ENCODE peak calls at places on chromosomes 5 and 9, in five cellular contexts. One of them, this sample, is unnamed.

GRCh38 chr5:151192626-151193025 is 31.3 kb downstream of the CCDC69 start:
- DNase-seq in IMR-90: no peak
- DNase-seq in neuronal stem cell: no peak
- DNase-seq in mesendoderm: no peak
- DNase-seq in H1: no peak
- DNase-seq in this sample: no peak

GRCh38 chr5:73039082-73039481 is 81.3 kb upstream of the TMEM171 start:
- DNase-seq in IMR-90: peak
- DNase-seq in mesendoderm: peak
- DNase-seq in H1: no peak
- DNase-seq in neuronal stem cell: no peak
- DNase-seq in this sample: peak

GRCh38 chr5:73603998-73604397 is 22.0 kb upstream of the ARHGEF28 start:
- DNase-seq in mesendoderm: no peak
- DNase-seq in IMR-90: no peak
- DNase-seq in H1: no peak
- DNase-seq in neuronal stem cell: no peak
- DNase-seq in this sample: no peak

GRCh38 chr9:134338394-134339182 is 12.3 kb downstream of the RXRA start:
- DNase-seq in neuronal stem cell: no peak
- DNase-seq in H1: no peak
- DNase-seq in mesendoderm: no peak
- DNase-seq in IMR-90: no peak
- DNase-seq in this sample: no peak

GRCh38 chr5:113378081-113378480 is 56.7 kb downstream of the TSSK1B start:
- DNase-seq in mesendoderm: no peak
- DNase-seq in IMR-90: no peak
- DNase-seq in neuronal stem cell: no peak
- DNase-seq in H1: no peak
- DNase-seq in this sample: no peak

GRCh38 chr5:111742595-111742994 is 14.4 kb downstream of the NREP start:
- DNase-seq in H1: no peak
- DNase-seq in mesendoderm: no peak
- DNase-seq in neuronal stem cell: no peak
- DNase-seq in IMR-90: peak
- DNase-seq in this sample: no peak

GRCh38 chr9:20271107-20271506 is 351.2 kb downstream of the MLLT3 start:
- DNase-seq in mesendoderm: no peak
- DNase-seq in IMR-90: no peak
- DNase-seq in H1: no peak
- DNase-seq in neuronal stem cell: no peak
- DNase-seq in this sample: no peak

GRCh38 chr5:77882670-77883257 is 106.6 kb upstream of the TBCA start:
- DNase-seq in neuronal stem cell: no peak
- DNase-seq in mesendoderm: no peak
- DNase-seq in H1: no peak
- DNase-seq in IMR-90: peak
- DNase-seq in this sample: no peak

GRCh38 chr9:22452415-22453010 is 5.9 kb downstream of the DMRTA1 start:
- DNase-seq in H1: no peak
- DNase-seq in neuronal stem cell: no peak
- DNase-seq in mesendoderm: peak
- DNase-seq in IMR-90: peak
- DNase-seq in this sample: no peak

GRCh38 chr9:81789751-81790150 is 100.4 kb upstream of the TLE1 start:
- DNase-seq in mesendoderm: peak
- DNase-seq in H1: no peak
- DNase-seq in neuronal stem cell: no peak
- DNase-seq in IMR-90: peak
- DNase-seq in this sample: no peak

GRCh38 chr9:81787747-81788632 is 98.6 kb upstream of the TLE1 start:
- DNase-seq in IMR-90: peak
- DNase-seq in H1: no peak
- DNase-seq in neuronal stem cell: no peak
- DNase-seq in mesendoderm: peak
- DNase-seq in this sample: no peak

DNA sequence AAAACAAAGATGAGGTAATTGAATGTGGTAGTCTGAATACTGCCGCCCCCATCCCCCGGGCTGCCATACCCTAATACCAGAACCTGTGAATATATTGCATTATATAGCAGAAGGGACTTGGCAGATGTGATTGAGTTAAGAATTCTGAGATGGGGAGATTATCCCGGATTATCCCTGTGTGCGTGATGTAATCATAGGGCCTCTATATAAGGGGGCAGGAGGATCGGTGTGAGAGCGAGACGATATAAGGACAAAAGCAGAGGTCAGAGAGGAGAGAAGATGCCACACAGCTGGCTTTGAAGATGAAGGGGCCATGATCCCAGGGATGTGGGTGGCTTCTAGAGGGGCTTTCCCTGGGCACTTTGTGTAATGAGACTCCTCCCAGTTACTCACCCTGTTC is 101.7 kb upstream of the TLE1 start:
- DNase-seq in neuronal stem cell: no peak
- DNase-seq in mesendoderm: peak
- DNase-seq in IMR-90: no peak
- DNase-seq in H1: no peak
- DNase-seq in this sample: no peak
- H3K27ac ChIP-seq in neuronal stem cell: no peak
- H3K27ac ChIP-seq in mesendoderm: no peak
- H3K27ac ChIP-seq in IMR-90: no peak
- H3K27ac ChIP-seq in H1: no peak
- H3K27ac ChIP-seq in this sample: no peak

DNA sequence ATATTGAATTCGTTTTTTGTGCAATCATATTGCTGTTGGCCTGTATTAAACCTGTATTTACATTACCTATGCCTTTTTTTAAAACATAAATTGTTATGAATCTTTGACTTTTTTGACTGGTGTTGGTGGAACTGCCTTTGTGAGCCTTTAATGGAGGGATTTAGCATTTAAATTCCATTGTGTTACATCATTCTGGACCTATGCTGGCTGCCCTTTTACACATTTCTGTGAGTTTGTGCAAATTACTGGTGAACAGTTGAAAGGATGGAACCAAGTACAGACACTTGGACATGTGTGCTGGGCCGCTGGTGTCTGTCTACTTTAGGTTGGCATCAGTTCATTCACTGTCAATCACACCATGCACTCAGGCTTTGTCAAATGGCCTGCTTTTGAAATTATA is 3.4 kb downstream of the SNX18 start:
- DNase-seq in mesendoderm: no peak
- DNase-seq in IMR-90: no peak
- DNase-seq in H1: no peak
- DNase-seq in neuronal stem cell: no peak
- DNase-seq in this sample: no peak
- H3K9ac ChIP-seq in mesendoderm: peak
- H3K9ac ChIP-seq in IMR-90: peak
- H3K9ac ChIP-seq in H1: no peak
- H3K9ac ChIP-seq in neuronal stem cell: no peak
- H3K9ac ChIP-seq in this sample: no peak

GRCh38 chr9:24594234-24594850 is 48.6 kb upstream of the IZUMO3 start:
- DNase-seq in H1: no peak
- DNase-seq in IMR-90: no peak
- DNase-seq in neuronal stem cell: no peak
- DNase-seq in mesendoderm: no peak
- DNase-seq in this sample: no peak
- H2BK15ac ChIP-seq in H1: no peak
- H2BK15ac ChIP-seq in IMR-90: no peak
- H2BK15ac ChIP-seq in neuronal stem cell: no peak
- H2BK15ac ChIP-seq in mesendoderm: no peak
- H2BK15ac ChIP-seq in this sample: no peak

GRCh38 chr5:88813805-88814584 is 69.0 kb downstream of the MEF2C start:
- DNase-seq in H1: no peak
- DNase-seq in neuronal stem cell: no peak
- DNase-seq in IMR-90: no peak
- DNase-seq in mesendoderm: peak
- DNase-seq in this sample: no peak
- H3K27ac ChIP-seq in H1: no peak
- H3K27ac ChIP-seq in neuronal stem cell: peak
- H3K27ac ChIP-seq in IMR-90: no peak
- H3K27ac ChIP-seq in mesendoderm: no peak
- H3K27ac ChIP-seq in this sample: no peak

GRCh38 chr5:58507715-58508114 is 16.5 kb downstream of the GAPT start:
- DNase-seq in mesendoderm: no peak
- DNase-seq in IMR-90: no peak
- DNase-seq in H1: no peak
- DNase-seq in neuronal stem cell: no peak
- DNase-seq in this sample: no peak
- H3K9ac ChIP-seq in mesendoderm: no peak
- H3K9ac ChIP-seq in IMR-90: no peak
- H3K9ac ChIP-seq in H1: no peak
- H3K9ac ChIP-seq in neuronal stem cell: no peak
- H3K9ac ChIP-seq in this sample: no peak

GRCh38 chr5:179234563-179235135 is 110.6 kb downstream of the ADAMTS2 start:
- DNase-seq in mesendoderm: no peak
- DNase-seq in neuronal stem cell: no peak
- DNase-seq in H1: no peak
- DNase-seq in IMR-90: no peak
- DNase-seq in this sample: peak
- H2BK15ac ChIP-seq in mesendoderm: no peak
- H2BK15ac ChIP-seq in neuronal stem cell: no peak
- H2BK15ac ChIP-seq in H1: no peak
- H2BK15ac ChIP-seq in IMR-90: no peak
- H2BK15ac ChIP-seq in this sample: no peak

GRCh38 chr9:27412963-27413362 is 111.1 kb upstream of the IFNK start:
- DNase-seq in IMR-90: no peak
- DNase-seq in H1: no peak
- DNase-seq in neuronal stem cell: no peak
- DNase-seq in mesendoderm: no peak
- DNase-seq in this sample: no peak

GRCh38 chr9:27408523-27408922 is 111.6 kb upstream of the EQTN start:
- DNase-seq in neuronal stem cell: no peak
- DNase-seq in IMR-90: no peak
- DNase-seq in H1: no peak
- DNase-seq in mesendoderm: no peak
- DNase-seq in this sample: no peak

GRCh38 chr9:27414215-27414731 is 109.8 kb upstream of the IFNK start:
- DNase-seq in neuronal stem cell: no peak
- DNase-seq in IMR-90: no peak
- DNase-seq in mesendoderm: no peak
- DNase-seq in H1: no peak
- DNase-seq in this sample: no peak

GRCh38 chr9:27412081-27412480 is 112.0 kb upstream of the IFNK start:
- DNase-seq in IMR-90: no peak
- DNase-seq in H1: no peak
- DNase-seq in neuronal stem cell: no peak
- DNase-seq in mesendoderm: no peak
- DNase-seq in this sample: no peak

GRCh38 chr9:27413507-27414214 is 110.4 kb upstream of the IFNK start:
- DNase-seq in H1: no peak
- DNase-seq in mesendoderm: no peak
- DNase-seq in IMR-90: no peak
- DNase-seq in neuronal stem cell: no peak
- DNase-seq in this sample: no peak
- H3K27ac ChIP-seq in H1: no peak
- H3K27ac ChIP-seq in mesendoderm: no peak
- H3K27ac ChIP-seq in IMR-90: no peak
- H3K27ac ChIP-seq in neuronal stem cell: no peak
- H3K27ac ChIP-seq in this sample: no peak

GRCh38 chr5:159100022-159100927 is 559 bp upstream of the EBF1 start:
- DNase-seq in neuronal stem cell: peak
- DNase-seq in H1: peak
- DNase-seq in IMR-90: peak
- DNase-seq in mesendoderm: peak
- DNase-seq in this sample: peak
- H3K9ac ChIP-seq in neuronal stem cell: no peak
- H3K9ac ChIP-seq in H1: no peak
- H3K9ac ChIP-seq in IMR-90: no peak
- H3K9ac ChIP-seq in mesendoderm: peak
- H3K9ac ChIP-seq in this sample: no peak

This sample was measured in H9.